ENCODE peak calls at places on chromosomes 11 and 22, in six cellular contexts. L, O, P, W, G and J are unnamed samples.

GRCh38 chr11:8067567-8067928 is 13.5 kb upstream of the TUB start:
- DNase-seq in P (peak), W (no peak), G (no peak), L (no peak), O (peak), J (peak)

GRCh38 chr11:66920978-66921784 is 37.0 kb downstream of the PC start:
- DNase-seq in L (no peak), P (no peak), G (no peak), W (no peak), O (no peak), J (no peak)

GRCh38 chr11:8593935-8594909 is at the start of gene STK33:
- DNase-seq in O (no peak), G (no peak), L (peak), P (peak), W (no peak), J (peak)

GRCh38 chr11:117862019-117862725 is 14.3 kb downstream of the FXYD6 start:
- DNase-seq in P (no peak), L (peak), O (peak), G (no peak), W (no peak), J (no peak)

GRCh38 chr22:17412232-17412631 is 43.0 kb downstream of the CECR2 start:
- DNase-seq in L (no peak), G (no peak), O (peak), P (no peak), W (no peak), J (no peak)

GRCh38 chr11:30196400-30197206 is 34.2 kb upstream of the FSHB start:
- DNase-seq in W (peak), O (peak), G (peak), L (peak), P (peak), J (peak)

GRCh38 chr11:76660533-76661305 is 9.8 kb downstream of the LRRC32 start:
- DNase-seq in O (peak), L (peak), P (no peak), W (peak), G (no peak), J (no peak)

GRCh38 chr11:114061053-114062049 is 1.8 kb downstream of the ZBTB16 start:
- DNase-seq in O (peak), P (peak), L (peak), G (peak), W (peak), J (no peak)

GRCh38 chr11:134411887-134412507 is at the start of gene B3GAT1:
- DNase-seq in P (no peak), G (no peak), W (no peak), O (no peak), L (no peak), J (no peak)

GRCh38 chr11:130197386-130198035 is 37.9 kb downstream of the ST14 start:
- DNase-seq in L (no peak), G (no peak), W (no peak), P (no peak), O (no peak), J (no peak)

GRCh38 chr11:104623518-104623917 is 274.7 kb downstream of the CASP12 start:
- DNase-seq in G (peak), L (no peak), P (no peak), O (no peak), W (no peak), J (no peak)

GRCh38 chr11:84714316-84714780 is 912.8 kb downstream of the DLG2 start:
- DNase-seq in P (peak), W (no peak), L (peak), O (peak), G (peak), J (peak)

GRCh38 chr22:44160416-44160815 is 20.3 kb upstream of the PARVG start:
- DNase-seq in P (no peak), G (no peak), L (no peak), W (no peak), O (no peak), J (no peak)

GRCh38 chr22:47433627-47434026 is 671.2 kb downstream of the TBC1D22A start:
- DNase-seq in O (no peak), G (no peak), P (no peak), W (no peak), L (no peak), J (no peak)

GRCh38 chr11:93732237-93732892 is 8.9 kb downstream of the TAF1D start:
- DNase-seq in P (no peak), G (no peak), W (no peak), L (no peak), O (no peak), J (no peak)

GRCh38 chr11:71244116-71244815 is 8.1 kb downstream of the SHANK2 start:
- DNase-seq in G (peak), P (no peak), O (peak), W (no peak), L (no peak), J (no peak)

GRCh38 chr22:46775789-46776485 is 13.5 kb downstream of the TBC1D22A start:
- DNase-seq in L (no peak), O (no peak), W (no peak), G (no peak), P (no peak), J (no peak)

GRCh38 chr11:126645206-126645605 is 289.7 kb downstream of the ST3GAL4 start:
- DNase-seq in P (no peak), G (no peak), L (no peak), W (no peak), O (no peak), J (no peak)

GRCh38 chr11:92424281-92424680 is 199.7 kb downstream of the FAT3 start:
- DNase-seq in G (no peak), P (no peak), W (no peak), O (no peak), L (no peak), J (no peak)

GRCh38 chr11:90757851-90758494 is 535.1 kb upstream of the CHORDC1 start:
- DNase-seq in P (no peak), G (no peak), L (no peak), O (no peak), W (no peak), J (no peak)

GRCh38 chr22:43852605-43853327 is 9.5 kb downstream of the SULT4A1 start:
- DNase-seq in G (no peak), W (peak), O (no peak), P (no peak), L (no peak), J (no peak)

GRCh38 chr11:111086058-111086457 is 159.5 kb upstream of the POU2AF2 start:
- DNase-seq in P (no peak), W (no peak), G (no peak), O (no peak), L (no peak), J (no peak)

GRCh38 chr11:1195690-1196515 is 27.0 kb upstream of the MUC5B start:
- DNase-seq in W (peak), O (no peak), L (peak), G (no peak), P (peak), J (peak)

GRCh38 chr22:31082606-31083376 is 1.7 kb downstream of the SMTN start:
- DNase-seq in O (no peak), G (peak), W (no peak), L (peak), P (peak), J (no peak)

GRCh38 chr11:3052567-3052966 is 4.7 kb downstream of the CARS1 start:
- DNase-seq in W (no peak), L (no peak), O (no peak), G (no peak), P (no peak), J (no peak)

GRCh38 chr11:31702966-31703365 is 108.2 kb downstream of the PAX6 start:
- DNase-seq in W (no peak), P (no peak), O (no peak), L (no peak), G (no peak), J (no peak)

GRCh38 chr11:62879554-62879953 is 1.1 kb upstream of the SLC3A2 start:
- DNase-seq in P (no peak), G (no peak), O (no peak), L (peak), W (no peak), J (no peak)

DNA sequence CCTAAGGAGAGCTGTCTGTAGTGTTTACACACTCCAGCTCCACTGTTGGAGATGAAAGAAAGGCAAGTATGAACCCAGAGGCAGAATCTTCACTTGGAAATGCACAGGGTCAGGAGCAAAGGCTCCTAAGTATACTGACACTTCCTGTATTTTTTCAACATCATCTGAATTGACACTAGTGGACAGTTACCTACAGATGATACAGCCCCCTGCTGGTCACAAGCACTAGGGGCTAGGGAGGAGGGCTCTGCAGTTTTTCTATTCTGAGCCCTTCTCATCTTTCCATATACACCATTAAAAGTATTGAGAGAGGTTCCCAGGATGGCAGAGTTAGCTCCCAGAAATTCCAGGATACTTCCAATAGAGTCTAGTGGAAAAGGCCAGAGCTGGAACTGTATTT is 290.3 kb upstream of the API5 start:
- DNase-seq in P (no peak), O (no peak), L (no peak), G (no peak), W (no peak), J (no peak)
- TF ChIP-seq CTCF in P (peak), O (no peak), L (no peak), G (no peak), W (peak), J (peak)

DNA sequence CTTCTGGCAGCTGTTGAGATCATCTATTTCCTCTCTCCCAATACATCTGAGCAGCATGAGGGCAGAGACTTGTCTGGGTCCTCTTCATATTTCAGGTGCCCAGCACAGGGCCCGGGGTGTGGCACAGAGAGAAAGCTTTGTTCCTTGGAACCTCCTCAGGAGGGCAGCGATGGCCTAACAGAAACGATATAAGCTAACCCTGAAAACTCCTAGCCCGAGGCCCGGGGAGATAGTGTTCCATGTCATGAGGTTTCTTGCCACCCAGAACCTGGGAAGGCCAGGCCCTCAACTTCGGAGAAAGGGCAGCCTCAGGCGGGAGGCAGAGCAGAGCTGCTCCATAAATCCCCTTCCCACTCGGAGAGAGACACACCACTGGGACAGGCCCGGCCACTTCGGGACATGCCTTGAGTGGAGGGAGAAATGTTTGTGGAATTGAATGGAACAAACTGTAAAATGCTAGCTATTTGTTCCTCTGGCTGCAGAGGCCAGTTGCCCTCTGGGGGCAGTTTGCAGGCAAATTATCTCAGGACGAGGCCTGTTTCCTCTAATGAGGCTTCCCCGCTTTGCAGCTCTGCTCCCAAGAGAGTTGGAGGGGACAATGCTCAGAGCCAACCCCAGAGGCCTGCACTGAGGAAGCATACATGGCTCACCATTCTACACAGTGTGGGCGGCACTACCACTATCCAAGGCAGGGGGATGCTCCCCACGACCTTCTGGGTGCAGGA is 11.6 kb downstream of the ARRB1 start:
- DNase-seq in L (no peak), O (no peak), W (no peak), P (peak), G (no peak), J (no peak)
- TF ChIP-seq CTCF in L (no peak), O (no peak), W (no peak), P (peak), G (no peak), J (peak)

DNA sequence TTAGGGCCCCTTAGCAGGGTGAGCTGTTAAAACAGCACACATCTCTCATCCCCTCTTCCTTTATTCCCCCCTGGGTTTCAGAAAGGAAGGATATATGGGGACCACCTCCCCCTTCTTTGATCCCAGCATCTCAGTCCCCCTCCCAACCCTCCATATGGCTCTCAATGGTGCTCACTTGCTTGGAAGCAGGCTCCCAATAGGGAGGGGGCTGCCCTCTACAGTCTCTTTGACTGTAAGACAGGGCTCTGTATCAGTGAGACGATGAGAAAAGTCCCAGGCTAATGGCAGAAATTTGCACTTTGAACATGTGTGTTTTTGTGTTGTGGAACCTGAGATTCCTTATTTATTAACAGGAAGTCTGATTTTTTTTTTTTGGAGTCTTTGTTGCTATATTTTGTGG is 4.2 kb upstream of the CNTF start:
- DNase-seq in P (no peak), O (no peak), W (no peak), G (no peak), L (no peak), J (no peak)
- TF ChIP-seq CTCF in P (peak), O (no peak), W (no peak), G (peak), L (no peak), J (no peak)

GRCh38 chr11:68844801-68845200 is 3.1 kb upstream of the CPT1A start:
- DNase-seq in P (no peak), O (no peak), G (no peak), L (no peak), W (no peak), J (no peak)

GRCh38 chr11:68843052-68843561 is 1.4 kb upstream of the CPT1A start:
- DNase-seq in W (no peak), P (no peak), O (no peak), G (peak), L (peak), J (no peak)

GRCh38 chr11:68842427-68843051 is 823 bp upstream of the CPT1A start:
- DNase-seq in P (no peak), W (no peak), G (no peak), L (no peak), O (no peak), J (no peak)

GRCh38 chr11:68844376-68844775 is 2.7 kb upstream of the CPT1A start:
- DNase-seq in W (no peak), G (no peak), O (no peak), L (no peak), P (no peak), J (no peak)

DNA sequence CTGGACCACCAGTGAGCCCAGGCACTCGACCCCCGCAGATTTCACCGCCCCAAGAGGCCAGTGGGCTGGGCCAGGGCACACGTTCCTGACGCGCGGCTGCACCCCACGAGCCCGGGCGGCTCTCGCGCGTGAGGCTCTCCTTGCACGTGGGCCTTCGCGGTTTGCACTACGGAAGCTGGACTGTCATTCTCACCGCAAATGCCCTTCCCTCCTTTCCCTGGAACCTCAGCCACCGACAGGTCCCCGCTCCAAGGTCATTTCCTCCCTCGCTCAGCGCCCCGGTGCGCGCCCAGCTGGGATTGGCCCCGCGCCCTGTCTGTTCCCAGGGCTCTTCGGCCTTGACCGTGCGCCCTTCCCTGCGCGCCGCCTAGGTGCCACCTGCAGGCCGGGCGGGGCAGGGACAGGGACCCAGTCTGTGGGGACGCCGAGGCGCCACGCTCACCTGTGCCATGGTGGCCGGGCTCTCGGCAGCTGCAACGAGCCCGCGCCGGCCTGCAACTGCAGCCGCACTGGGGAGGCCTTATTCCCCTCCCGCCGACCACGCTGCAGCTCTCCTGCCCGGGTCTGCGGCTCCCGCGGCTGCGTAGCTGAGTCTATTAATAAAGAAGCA is 2.1 kb upstream of the CPT1A start:
- DNase-seq in G (peak), L (peak), W (no peak), P (peak), O (peak), J (peak)
- TF ChIP-seq CTCF in G (peak), L (no peak), W (peak), P (peak), O (peak), J (peak)

DNA sequence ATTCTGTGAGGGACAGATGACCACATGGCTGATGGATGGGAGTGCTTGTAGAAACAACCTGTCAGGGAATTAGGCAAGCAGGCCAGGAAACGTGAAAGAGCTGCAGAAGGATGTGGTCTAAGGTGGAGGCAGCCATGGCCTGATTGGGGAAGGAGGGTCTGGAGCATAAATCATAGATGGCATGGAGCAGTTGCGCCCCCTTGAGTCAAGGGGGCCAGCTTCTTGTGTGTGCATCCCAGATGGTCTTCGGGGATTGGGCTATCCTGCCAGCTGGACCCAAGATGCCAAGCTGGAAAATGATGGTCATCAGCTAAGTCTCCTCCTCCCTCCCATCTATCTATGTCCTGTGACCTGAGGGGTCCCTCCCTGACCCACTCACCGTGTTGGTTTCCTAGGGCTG is 119.4 kb upstream of the CLPB start:
- DNase-seq in W (no peak), P (no peak), O (no peak), G (no peak), L (no peak), J (no peak)
- TF ChIP-seq CTCF in W (no peak), P (peak), O (no peak), G (no peak), L (no peak), J (no peak)

GRCh38 chr22:21948824-21949568 is 3.7 kb downstream of the PPM1F start:
- DNase-seq in L (no peak), P (no peak), G (no peak), O (no peak), W (no peak), J (no peak)

GRCh38 chr22:21946262-21946925 is 6.3 kb downstream of the PPM1F start:
- DNase-seq in O (no peak), P (no peak), W (no peak), G (no peak), L (no peak), J (peak)

GRCh38 chr22:21948390-21948789 is 4.3 kb downstream of the PPM1F start:
- DNase-seq in O (no peak), W (no peak), P (no peak), L (no peak), G (no peak), J (peak)

GRCh38 chr22:21945453-21946261 is 7.0 kb downstream of the PPM1F start:
- DNase-seq in L (no peak), W (no peak), O (peak), P (no peak), G (no peak), J (peak)

DNA sequence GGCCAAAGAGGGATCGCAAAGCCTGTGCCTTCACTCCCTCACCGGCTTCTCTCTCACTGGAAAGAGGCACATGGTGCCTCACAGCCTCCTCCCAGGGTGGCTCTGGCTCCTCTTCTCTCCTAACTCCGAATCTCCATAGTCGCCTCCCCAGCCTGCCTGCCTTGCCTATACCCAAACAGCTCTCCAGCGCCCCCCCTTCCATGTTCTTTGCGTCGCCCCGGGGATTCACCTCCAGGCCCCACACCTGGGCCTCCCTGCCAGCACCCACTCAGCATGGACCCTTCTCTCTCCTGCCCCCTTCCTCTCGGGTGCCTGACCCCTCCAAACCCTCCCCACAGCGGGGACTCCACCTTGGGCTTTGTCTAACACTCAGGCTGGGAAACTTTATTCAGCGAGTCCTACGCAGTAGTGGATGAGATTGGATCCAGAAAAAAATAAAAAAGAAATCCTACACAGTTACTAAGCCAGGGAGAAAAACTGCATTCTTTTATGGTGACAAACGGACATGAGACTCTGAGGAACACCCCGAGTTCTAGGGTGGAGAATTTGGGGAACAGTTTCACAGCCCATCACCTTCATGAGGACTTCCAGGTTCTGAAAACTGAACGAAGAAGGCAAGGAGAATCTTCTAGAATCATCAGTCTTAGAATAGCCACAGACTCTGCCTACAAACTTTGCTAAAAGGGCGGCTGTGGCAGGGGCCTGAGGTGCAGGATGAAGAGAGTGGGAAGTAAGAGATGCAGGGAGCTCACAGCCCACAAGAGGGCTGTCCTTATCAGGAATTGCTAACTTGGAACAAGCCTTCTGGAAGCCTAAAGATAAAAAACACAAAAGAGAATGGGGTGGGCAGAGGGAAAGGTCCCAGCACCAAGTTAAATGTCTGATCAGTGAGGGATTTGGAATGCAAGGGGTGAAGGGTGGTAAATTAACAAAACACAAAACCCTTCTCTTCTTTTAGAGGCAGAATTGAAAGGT is 5.3 kb downstream of the PPM1F start:
- DNase-seq in L (no peak), O (no peak), P (no peak), G (peak), W (no peak), J (peak)
- TF ChIP-seq CTCF in L (no peak), O (no peak), P (peak), G (peak), W (peak), J (peak)

GRCh38 chr11:101759771-101760450 is 154.9 kb upstream of the CEP126 start:
- DNase-seq in L (no peak), P (no peak), G (peak), O (no peak), W (no peak), J (no peak)
- TF ChIP-seq CTCF in L (no peak), P (peak), G (peak), O (no peak), W (no peak), J (no peak)